ENCODE peak calls at places on chromosomes 7 and 10, in ten cellular contexts. One of them, this sample, is unnamed. For H3K4me1, the result is how much of the 10 kb centered on the place peaks cover.

GRCh38 chr7:8214162-8214897 is 47.6 kb downstream of the ICA1 start:
- DNase-seq in A549: no peak
- DNase-seq in lower lobe of right lung: no peak
- DNase-seq in mammary epithelial cell: peak
- DNase-seq in suprapubic skin: no peak
- DNase-seq in cardiac muscle cell: no peak
- DNase-seq in CD8-positive, alpha-beta memory T cell: no peak
- DNase-seq in heart right ventricle: no peak
- DNase-seq in GM23248: peak
- DNase-seq in left ventricle myocardium inferior: no peak
- DNase-seq in this sample: no peak

GRCh38 chr10:112827091-112827490 is 123.0 kb upstream of the TCF7L2 start:
- DNase-seq in A549: no peak
- DNase-seq in lower lobe of right lung: no peak
- DNase-seq in mammary epithelial cell: no peak
- DNase-seq in suprapubic skin: no peak
- DNase-seq in cardiac muscle cell: no peak
- DNase-seq in CD8-positive, alpha-beta memory T cell: no peak
- DNase-seq in heart right ventricle: no peak
- DNase-seq in GM23248: no peak
- DNase-seq in left ventricle myocardium inferior: no peak
- DNase-seq in this sample: no peak

GRCh38 chr10:60444494-60445064 is 54.9 kb upstream of the ANK3 start:
- DNase-seq in A549: peak
- DNase-seq in lower lobe of right lung: no peak
- DNase-seq in mammary epithelial cell: no peak
- DNase-seq in suprapubic skin: no peak
- DNase-seq in cardiac muscle cell: peak
- DNase-seq in CD8-positive, alpha-beta memory T cell: no peak
- DNase-seq in heart right ventricle: no peak
- DNase-seq in GM23248: peak
- DNase-seq in left ventricle myocardium inferior: no peak
- DNase-seq in this sample: no peak

GRCh38 chr7:128017460-128017859 is 13.8 kb downstream of the LRRC4 start:
- DNase-seq in A549: no peak
- DNase-seq in lower lobe of right lung: no peak
- DNase-seq in mammary epithelial cell: no peak
- DNase-seq in suprapubic skin: no peak
- DNase-seq in cardiac muscle cell: no peak
- DNase-seq in CD8-positive, alpha-beta memory T cell: no peak
- DNase-seq in heart right ventricle: no peak
- DNase-seq in GM23248: no peak
- DNase-seq in left ventricle myocardium inferior: no peak
- DNase-seq in this sample: no peak

GRCh38 chr7:108204281-108204796 is 74.2 kb upstream of the LAMB4 start:
- DNase-seq in A549: no peak
- DNase-seq in lower lobe of right lung: no peak
- DNase-seq in mammary epithelial cell: no peak
- DNase-seq in suprapubic skin: no peak
- DNase-seq in cardiac muscle cell: no peak
- DNase-seq in CD8-positive, alpha-beta memory T cell: no peak
- DNase-seq in heart right ventricle: no peak
- DNase-seq in GM23248: no peak
- DNase-seq in left ventricle myocardium inferior: no peak
- DNase-seq in this sample: no peak

GRCh38 chr10:75513292-75513691 is 81.9 kb downstream of the LRMDA start:
- DNase-seq in A549: no peak
- DNase-seq in lower lobe of right lung: no peak
- DNase-seq in mammary epithelial cell: no peak
- DNase-seq in suprapubic skin: no peak
- DNase-seq in cardiac muscle cell: no peak
- DNase-seq in CD8-positive, alpha-beta memory T cell: no peak
- DNase-seq in heart right ventricle: no peak
- DNase-seq in GM23248: no peak
- DNase-seq in left ventricle myocardium inferior: no peak
- DNase-seq in this sample: no peak

GRCh38 chr7:111516612-111517011 is 45.7 kb downstream of the IMMP2L start:
- DNase-seq in A549: peak
- DNase-seq in lower lobe of right lung: no peak
- DNase-seq in mammary epithelial cell: peak
- DNase-seq in suprapubic skin: no peak
- DNase-seq in cardiac muscle cell: no peak
- DNase-seq in CD8-positive, alpha-beta memory T cell: no peak
- DNase-seq in heart right ventricle: no peak
- DNase-seq in GM23248: no peak
- DNase-seq in left ventricle myocardium inferior: no peak
- DNase-seq in this sample: no peak

GRCh38 chr7:1532456-1533254 is 2.2 kb downstream of the MAFK start:
- DNase-seq in A549: peak
- DNase-seq in lower lobe of right lung: peak
- DNase-seq in mammary epithelial cell: peak
- DNase-seq in suprapubic skin: peak
- DNase-seq in cardiac muscle cell: peak
- DNase-seq in CD8-positive, alpha-beta memory T cell: peak
- DNase-seq in heart right ventricle: peak
- DNase-seq in GM23248: peak
- DNase-seq in left ventricle myocardium inferior: peak
- DNase-seq in this sample: no peak

GRCh38 chr10:133183646-133184378 is 23.8 kb downstream of the KNDC1 start:
- DNase-seq in A549: no peak
- DNase-seq in lower lobe of right lung: no peak
- DNase-seq in mammary epithelial cell: no peak
- DNase-seq in suprapubic skin: no peak
- DNase-seq in cardiac muscle cell: no peak
- DNase-seq in CD8-positive, alpha-beta memory T cell: no peak
- DNase-seq in heart right ventricle: no peak
- DNase-seq in GM23248: no peak
- DNase-seq in left ventricle myocardium inferior: no peak
- DNase-seq in this sample: no peak
- H3K4me3 ChIP-seq in A549: no peak
- H3K4me3 ChIP-seq in lower lobe of right lung: no peak
- H3K4me3 ChIP-seq in mammary epithelial cell: no peak
- H3K4me3 ChIP-seq in suprapubic skin: no peak
- H3K4me3 ChIP-seq in cardiac muscle cell: no peak
- H3K4me3 ChIP-seq in CD8-positive, alpha-beta memory T cell: no peak
- H3K4me3 ChIP-seq in heart right ventricle: no peak
- H3K4me3 ChIP-seq in GM23248: no peak
- H3K4me3 ChIP-seq in left ventricle myocardium inferior: no peak
- H3K4me3 ChIP-seq in this sample: no peak

GRCh38 chr10:24340429-24340828 is 131.5 kb downstream of the KIAA1217 start:
- DNase-seq in A549: no peak
- DNase-seq in lower lobe of right lung: no peak
- DNase-seq in mammary epithelial cell: no peak
- DNase-seq in suprapubic skin: no peak
- DNase-seq in cardiac muscle cell: no peak
- DNase-seq in CD8-positive, alpha-beta memory T cell: no peak
- DNase-seq in heart right ventricle: no peak
- DNase-seq in GM23248: no peak
- DNase-seq in left ventricle myocardium inferior: no peak
- DNase-seq in this sample: no peak

GRCh38 chr10:24341371-24341770 is 132.4 kb downstream of the KIAA1217 start:
- DNase-seq in A549: no peak
- DNase-seq in lower lobe of right lung: no peak
- DNase-seq in mammary epithelial cell: no peak
- DNase-seq in suprapubic skin: no peak
- DNase-seq in cardiac muscle cell: no peak
- DNase-seq in CD8-positive, alpha-beta memory T cell: no peak
- DNase-seq in heart right ventricle: no peak
- DNase-seq in GM23248: no peak
- DNase-seq in left ventricle myocardium inferior: no peak
- DNase-seq in this sample: no peak

GRCh38 chr10:24341897-24342296 is 133.0 kb downstream of the KIAA1217 start:
- DNase-seq in A549: no peak
- DNase-seq in lower lobe of right lung: no peak
- DNase-seq in mammary epithelial cell: no peak
- DNase-seq in suprapubic skin: no peak
- DNase-seq in cardiac muscle cell: no peak
- DNase-seq in CD8-positive, alpha-beta memory T cell: no peak
- DNase-seq in heart right ventricle: no peak
- DNase-seq in GM23248: no peak
- DNase-seq in left ventricle myocardium inferior: no peak
- DNase-seq in this sample: no peak

GRCh38 chr10:24344279-24344678 is 135.3 kb downstream of the KIAA1217 start:
- DNase-seq in A549: no peak
- DNase-seq in lower lobe of right lung: no peak
- DNase-seq in mammary epithelial cell: peak
- DNase-seq in suprapubic skin: no peak
- DNase-seq in cardiac muscle cell: peak
- DNase-seq in CD8-positive, alpha-beta memory T cell: no peak
- DNase-seq in heart right ventricle: no peak
- DNase-seq in GM23248: peak
- DNase-seq in left ventricle myocardium inferior: no peak
- DNase-seq in this sample: no peak

GRCh38 chr10:24339387-24339786 is 130.4 kb downstream of the KIAA1217 start:
- DNase-seq in A549: no peak
- DNase-seq in lower lobe of right lung: no peak
- DNase-seq in mammary epithelial cell: no peak
- DNase-seq in suprapubic skin: no peak
- DNase-seq in cardiac muscle cell: no peak
- DNase-seq in CD8-positive, alpha-beta memory T cell: no peak
- DNase-seq in heart right ventricle: no peak
- DNase-seq in GM23248: no peak
- DNase-seq in left ventricle myocardium inferior: no peak
- DNase-seq in this sample: no peak
- H3K4me1 ChIP-seq in A549: under half
- H3K4me1 ChIP-seq in lower lobe of right lung: under half
- H3K4me1 ChIP-seq in mammary epithelial cell: under half
- H3K4me1 ChIP-seq in suprapubic skin: under half
- H3K4me1 ChIP-seq in cardiac muscle cell: under half
- H3K4me1 ChIP-seq in CD8-positive, alpha-beta memory T cell: under half
- H3K4me1 ChIP-seq in heart right ventricle: under half
- H3K4me1 ChIP-seq in GM23248: under half
- H3K4me1 ChIP-seq in left ventricle myocardium inferior: half or more
- H3K4me1 ChIP-seq in this sample: under half

DNA sequence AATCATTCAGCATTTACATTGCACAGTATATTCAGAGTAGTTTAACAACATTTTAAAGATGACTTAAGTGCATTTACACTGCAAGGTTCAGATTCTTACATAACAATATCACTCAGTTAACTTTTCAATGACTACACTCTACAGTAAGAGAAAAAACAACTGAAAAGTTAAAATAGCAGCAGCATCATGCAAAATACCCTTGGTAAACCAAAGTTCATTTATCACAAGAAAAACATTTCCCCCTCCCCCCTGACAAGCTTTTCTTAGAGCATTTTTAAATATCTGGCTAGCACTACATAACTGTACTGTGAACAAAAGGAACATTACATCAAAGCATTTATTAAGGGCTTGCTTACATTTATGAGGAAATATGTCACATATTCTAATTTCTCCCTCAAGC is 179.5 kb upstream of the HGF start:
- DNase-seq in A549: no peak
- DNase-seq in lower lobe of right lung: no peak
- DNase-seq in mammary epithelial cell: no peak
- DNase-seq in suprapubic skin: no peak
- DNase-seq in cardiac muscle cell: peak
- DNase-seq in CD8-positive, alpha-beta memory T cell: no peak
- DNase-seq in heart right ventricle: no peak
- DNase-seq in GM23248: no peak
- DNase-seq in left ventricle myocardium inferior: no peak
- DNase-seq in this sample: no peak
- H3K4me3 ChIP-seq in A549: no peak
- H3K4me3 ChIP-seq in lower lobe of right lung: no peak
- H3K4me3 ChIP-seq in mammary epithelial cell: no peak
- H3K4me3 ChIP-seq in suprapubic skin: no peak
- H3K4me3 ChIP-seq in cardiac muscle cell: no peak
- H3K4me3 ChIP-seq in CD8-positive, alpha-beta memory T cell: no peak
- H3K4me3 ChIP-seq in heart right ventricle: no peak
- H3K4me3 ChIP-seq in GM23248: no peak
- H3K4me3 ChIP-seq in left ventricle myocardium inferior: no peak
- H3K4me3 ChIP-seq in this sample: no peak

GRCh38 chr10:101940916-101941315 is 97.3 kb upstream of the KCNIP2 start:
- DNase-seq in A549: no peak
- DNase-seq in lower lobe of right lung: no peak
- DNase-seq in mammary epithelial cell: peak
- DNase-seq in suprapubic skin: no peak
- DNase-seq in cardiac muscle cell: no peak
- DNase-seq in CD8-positive, alpha-beta memory T cell: no peak
- DNase-seq in heart right ventricle: no peak
- DNase-seq in GM23248: peak
- DNase-seq in left ventricle myocardium inferior: no peak
- DNase-seq in this sample: no peak

GRCh38 chr10:101939718-101940117 is 96.1 kb upstream of the KCNIP2 start:
- DNase-seq in A549: no peak
- DNase-seq in lower lobe of right lung: no peak
- DNase-seq in mammary epithelial cell: no peak
- DNase-seq in suprapubic skin: no peak
- DNase-seq in cardiac muscle cell: peak
- DNase-seq in CD8-positive, alpha-beta memory T cell: no peak
- DNase-seq in heart right ventricle: peak
- DNase-seq in GM23248: no peak
- DNase-seq in left ventricle myocardium inferior: no peak
- DNase-seq in this sample: no peak

GRCh38 chr10:101935431-101935830 is 91.8 kb upstream of the KCNIP2 start:
- DNase-seq in A549: no peak
- DNase-seq in lower lobe of right lung: no peak
- DNase-seq in mammary epithelial cell: no peak
- DNase-seq in suprapubic skin: no peak
- DNase-seq in cardiac muscle cell: no peak
- DNase-seq in CD8-positive, alpha-beta memory T cell: no peak
- DNase-seq in heart right ventricle: no peak
- DNase-seq in GM23248: no peak
- DNase-seq in left ventricle myocardium inferior: no peak
- DNase-seq in this sample: no peak

GRCh38 chr10:101939273-101939635 is 95.7 kb upstream of the KCNIP2 start:
- DNase-seq in A549: peak
- DNase-seq in lower lobe of right lung: no peak
- DNase-seq in mammary epithelial cell: peak
- DNase-seq in suprapubic skin: no peak
- DNase-seq in cardiac muscle cell: peak
- DNase-seq in CD8-positive, alpha-beta memory T cell: no peak
- DNase-seq in heart right ventricle: no peak
- DNase-seq in GM23248: peak
- DNase-seq in left ventricle myocardium inferior: no peak
- DNase-seq in this sample: no peak

DNA sequence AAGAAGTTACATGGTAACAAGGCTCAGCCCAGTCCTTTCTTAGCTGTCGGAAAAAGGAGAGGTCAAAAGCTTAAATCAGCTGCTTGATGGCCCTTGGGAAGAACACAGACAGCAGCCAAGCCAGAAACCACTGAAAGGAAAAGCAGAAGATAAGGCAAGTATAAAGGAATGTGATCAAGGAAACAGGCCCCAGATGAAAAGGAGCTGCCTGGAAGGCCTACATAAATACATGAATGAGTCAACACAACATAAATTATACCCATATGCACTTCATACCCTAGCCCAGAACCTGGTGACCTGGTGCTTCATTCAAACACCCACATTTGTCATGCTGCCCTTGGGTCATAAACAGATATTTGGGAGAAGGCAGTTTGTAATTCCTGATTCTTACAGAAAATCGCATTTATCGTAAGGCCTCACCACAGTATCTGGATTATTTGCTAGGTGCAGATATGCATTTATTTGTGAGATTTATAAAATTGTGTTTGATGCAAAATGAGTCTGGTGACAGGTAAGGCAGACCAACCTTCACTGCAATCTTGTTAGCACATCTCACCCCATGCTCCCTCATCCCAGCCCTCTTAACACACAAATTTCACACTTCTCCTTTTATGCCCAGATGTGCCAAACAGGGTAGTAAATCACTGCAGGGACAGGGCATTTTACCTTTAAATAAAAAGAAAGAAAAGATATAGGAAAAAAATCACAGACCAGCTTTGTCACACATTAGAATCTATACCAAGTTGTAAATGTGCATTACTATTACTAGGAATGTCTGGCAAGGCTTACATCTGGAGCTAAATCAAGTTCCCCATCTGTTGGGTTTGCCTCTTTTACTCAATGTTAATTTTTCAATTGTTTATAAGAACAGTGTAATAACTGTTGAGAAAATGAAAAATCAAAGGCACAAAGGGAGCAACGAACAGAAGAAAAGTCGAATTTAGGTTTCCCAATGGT is 95.0 kb upstream of the KCNIP2 start:
- DNase-seq in A549: peak
- DNase-seq in lower lobe of right lung: no peak
- DNase-seq in mammary epithelial cell: peak
- DNase-seq in suprapubic skin: no peak
- DNase-seq in cardiac muscle cell: peak
- DNase-seq in CD8-positive, alpha-beta memory T cell: no peak
- DNase-seq in heart right ventricle: no peak
- DNase-seq in GM23248: peak
- DNase-seq in left ventricle myocardium inferior: no peak
- DNase-seq in this sample: no peak
- H3K4me1 ChIP-seq in A549: half or more
- H3K4me1 ChIP-seq in lower lobe of right lung: under half
- H3K4me1 ChIP-seq in mammary epithelial cell: under half
- H3K4me1 ChIP-seq in suprapubic skin: under half
- H3K4me1 ChIP-seq in cardiac muscle cell: half or more
- H3K4me1 ChIP-seq in CD8-positive, alpha-beta memory T cell: under half
- H3K4me1 ChIP-seq in heart right ventricle: under half
- H3K4me1 ChIP-seq in GM23248: half or more
- H3K4me1 ChIP-seq in left ventricle myocardium inferior: half or more
- H3K4me1 ChIP-seq in this sample: under half